ENCODE peak calls at places on chromosomes 2 and 18, in nine cellular contexts. Z is tibial nerve, U is breast epithelium, Y is gastrocnemius medialis, C is testis, E is heart left ventricle, S is transverse colon, P is spleen, H is right lobe of liver. L is an unnamed sample. For H3K4me1, the result is how much of the 10 kb centered on the place peaks cover.

GRCh38 chr2:105836341-105836740 is 91.6 kb downstream of the NCK2 start:
- DNase-seq in E (no peak), Y (no peak), Z (no peak), C (no peak), U (no peak), S (no peak), H (no peak), P (no peak), L (no peak)

GRCh38 chr2:230312638-230313037 is 14.4 kb upstream of the SP140L start:
- DNase-seq in U (no peak), Y (no peak), H (no peak), C (no peak), P (no peak), S (no peak), Z (no peak), E (no peak), L (no peak)

GRCh38 chr2:6866239-6866745 is 585 bp upstream of the CMPK2 start:
- DNase-seq in H (no peak), U (no peak), E (no peak), Y (no peak), S (peak), C (peak), P (peak), Z (no peak), L (peak)

GRCh38 chr2:225008935-225009334 is 33.3 kb downstream of the DOCK10 start:
- DNase-seq in H (no peak), P (no peak), U (no peak), Z (no peak), Y (no peak), E (no peak), C (no peak), S (no peak), L (no peak)

GRCh38 chr2:191296083-191297006 is 51.1 kb downstream of the MYO1B start:
- DNase-seq in C (no peak), Y (no peak), Z (no peak), S (no peak), P (no peak), H (no peak), E (no peak), U (no peak), L (no peak)

GRCh38 chr18:2991241-2991640 is 21.7 kb downstream of the LPIN2 start:
- DNase-seq in P (no peak), Z (no peak), E (no peak), H (no peak), S (no peak), C (no peak), Y (no peak), U (no peak), L (no peak)

GRCh38 chr18:74861154-74861553 is 263.5 kb downstream of the ZNF407 start:
- DNase-seq in Z (no peak), Y (no peak), C (no peak), U (no peak), E (no peak), P (no peak), H (no peak), S (no peak), L (no peak)

GRCh38 chr2:62050456-62051045 is 145.1 kb downstream of the COMMD1 start:
- DNase-seq in U (no peak), Y (no peak), C (no peak), S (no peak), Z (no peak), H (no peak), P (no peak), E (no peak), L (no peak)

GRCh38 chr2:241036397-241036963 is 38.1 kb downstream of the SNED1 start:
- DNase-seq in U (peak), S (peak), P (peak), Y (no peak), C (no peak), H (no peak), E (no peak), Z (no peak), L (peak)

GRCh38 chr18:55256568-55257289 is 297.5 kb upstream of the CCDC68 start:
- DNase-seq in C (no peak), Y (no peak), Z (no peak), U (no peak), S (no peak), P (no peak), E (no peak), H (no peak), L (no peak)

GRCh38 chr2:205166749-205167148 is 515.6 kb upstream of the NRP2 start:
- DNase-seq in S (no peak), Y (no peak), Z (no peak), U (no peak), P (no peak), E (peak), C (no peak), H (no peak), L (no peak)

GRCh38 chr2:104656496-104657310 is 197.2 kb upstream of the POU3F3 start:
- DNase-seq in H (no peak), E (no peak), Z (no peak), C (peak), U (no peak), Y (no peak), S (no peak), P (no peak), L (no peak)

GRCh38 chr2:13654416-13654815 is 937.7 kb downstream of the TRIB2 start:
- DNase-seq in U (no peak), P (no peak), E (no peak), Z (no peak), H (no peak), C (no peak), S (no peak), Y (no peak), L (no peak)

GRCh38 chr18:78939105-78939504 is 40.5 kb upstream of the SALL3 start:
- DNase-seq in C (no peak), S (no peak), P (no peak), U (no peak), H (no peak), Y (no peak), Z (no peak), E (no peak), L (no peak)

GRCh38 chr18:11909597-11910026 is 1.5 kb upstream of the MPPE1 start:
- DNase-seq in E (no peak), C (no peak), S (no peak), U (no peak), Z (no peak), Y (no peak), P (no peak), H (no peak), L (no peak)

GRCh38 chr2:150618215-150618905 is 130.9 kb upstream of the RND3 start:
- DNase-seq in S (no peak), P (no peak), C (no peak), Z (no peak), Y (no peak), U (no peak), E (no peak), H (no peak), L (no peak)

GRCh38 chr2:150388289-150388625 is 99.2 kb downstream of the RND3 start:
- DNase-seq in H (no peak), Y (no peak), P (no peak), S (no peak), Z (no peak), E (no peak), C (no peak), U (no peak), L (no peak)

GRCh38 chr2:184598313-184599053 is at the start of gene ZNF804A:
- DNase-seq in H (peak), C (peak), E (peak), Z (peak), U (no peak), P (peak), S (peak), Y (no peak), L (peak)

GRCh38 chr2:175698076-175698475 is 304.0 kb downstream of the LNPK start:
- DNase-seq in P (no peak), E (no peak), S (no peak), Y (no peak), Z (no peak), U (no peak), C (no peak), H (no peak), L (no peak)

GRCh38 chr2:44931177-44931795 is 10.2 kb upstream of the SIX3 start:
- DNase-seq in Z (no peak), E (no peak), C (no peak), P (no peak), H (no peak), S (no peak), Y (no peak), U (no peak), L (no peak)

GRCh38 chr2:160358051-160358450 is 135.6 kb downstream of the RBMS1 start:
- DNase-seq in H (no peak), U (no peak), C (no peak), E (no peak), Y (no peak), P (no peak), Z (no peak), S (no peak), L (no peak)

GRCh38 chr2:12719400-12720104 is 2.8 kb downstream of the TRIB2 start:
- DNase-seq in S (no peak), U (no peak), E (peak), P (no peak), C (no peak), H (no peak), Y (no peak), Z (no peak), L (no peak)

GRCh38 chr18:2914844-2915243 is 68.0 kb downstream of the EMILIN2 start:
- DNase-seq in Z (peak), C (peak), U (no peak), Y (no peak), E (no peak), H (no peak), S (no peak), P (no peak), L (peak)

GRCh38 chr2:146853741-146854444 is 990.9 kb upstream of the ACVR2A start:
- DNase-seq in Z (no peak), Y (no peak), C (no peak), S (no peak), P (no peak), E (no peak), H (no peak), U (no peak), L (no peak)

GRCh38 chr2:96960271-96960955 is 26.0 kb downstream of the FAM178B start:
- DNase-seq in Y (peak), U (peak), E (peak), P (peak), H (peak), Z (peak), C (peak), S (peak), L (peak)

GRCh38 chr18:43484710-43485109 is 207.4 kb upstream of the SYT4 start:
- DNase-seq in U (no peak), Y (no peak), C (no peak), Z (no peak), H (no peak), P (no peak), S (no peak), E (no peak), L (no peak)

GRCh38 chr2:95316466-95317122 is 19.4 kb downstream of the KCNIP3 start:
- DNase-seq in E (no peak), Z (no peak), P (peak), C (no peak), S (no peak), H (no peak), Y (no peak), U (no peak), L (no peak)

GRCh38 chr18:24009651-24010333 is 4.8 kb upstream of the TTC39C start:
- DNase-seq in E (no peak), C (no peak), P (no peak), S (no peak), U (no peak), Z (no peak), H (no peak), Y (no peak), L (peak)

GRCh38 chr2:64153811-64154210 is 9.6 kb upstream of the PELI1 start:
- DNase-seq in Y (no peak), H (no peak), Z (no peak), P (no peak), E (no peak), U (no peak), C (no peak), S (no peak), L (no peak)

GRCh38 chr2:224412064-224412921 is 10.4 kb upstream of the FAM124B start:
- DNase-seq in U (no peak), Z (no peak), E (no peak), P (no peak), C (no peak), Y (no peak), S (no peak), H (peak), L (no peak)

GRCh38 chr2:218022851-218023530 is 20.2 kb upstream of the TNS1 start:
- DNase-seq in Z (peak), Y (no peak), H (peak), E (peak), P (peak), S (no peak), C (no peak), U (peak), L (no peak)

GRCh38 chr2:218024336-218024735 is 21.5 kb upstream of the TNS1 start:
- DNase-seq in Y (no peak), S (peak), H (peak), Z (peak), U (peak), C (no peak), P (peak), E (peak), L (peak)

GRCh38 chr2:218024871-218025270 is 22.1 kb upstream of the TNS1 start:
- DNase-seq in E (peak), H (peak), S (no peak), U (peak), Z (peak), Y (no peak), P (peak), C (peak), L (peak)

GRCh38 chr2:218022131-218022850 is 19.5 kb upstream of the TNS1 start:
- DNase-seq in S (no peak), H (peak), U (no peak), Y (no peak), E (peak), Z (peak), P (peak), C (no peak), L (peak)

DNA sequence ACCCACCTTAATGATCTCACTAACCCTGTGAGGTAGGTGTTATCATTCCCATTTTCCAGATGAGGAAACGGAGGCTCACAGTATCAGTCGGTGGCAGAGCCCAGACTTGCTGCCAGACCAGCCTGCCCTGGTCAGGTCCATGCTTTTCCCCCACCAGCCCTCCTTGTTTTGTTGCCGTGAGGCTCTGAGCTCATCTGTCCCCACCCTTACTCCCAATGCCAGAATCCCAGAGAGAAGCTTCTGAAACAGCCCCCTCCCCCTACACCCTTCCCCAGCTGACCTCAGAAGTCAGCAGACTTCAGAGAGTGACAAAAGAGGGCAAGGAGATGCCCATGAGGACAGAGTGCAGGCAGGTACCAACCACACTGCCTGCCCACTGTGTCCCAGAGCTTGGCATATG is 20.8 kb upstream of the TNS1 start:
- DNase-seq in S (no peak), Z (peak), Y (no peak), E (peak), H (no peak), C (no peak), U (peak), P (peak), L (no peak)
- H3K4me1 ChIP-seq in S (under half), Z (under half), Y (half or more), E (under half), H (under half), C (under half), U (under half), P (under half), L (under half)

DNA sequence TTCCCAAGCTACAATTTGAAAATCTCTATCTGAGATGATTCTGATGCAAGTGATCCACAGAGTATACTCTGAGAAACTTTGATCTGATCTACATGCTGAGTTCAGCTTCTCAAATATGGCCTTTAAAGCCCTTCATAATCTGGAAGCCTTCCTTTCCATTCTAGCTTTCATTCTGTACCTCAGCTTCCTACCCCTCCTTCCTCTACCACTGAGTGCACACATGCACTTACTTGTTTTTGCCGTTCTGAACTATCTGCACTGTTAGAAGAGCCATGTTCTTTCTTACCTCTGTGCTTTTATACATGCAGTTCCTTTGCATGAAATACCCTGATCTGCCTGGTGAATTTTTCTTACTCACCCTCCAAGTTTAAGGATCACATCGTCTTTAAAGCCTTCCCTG is 25.0 kb downstream of the REL start:
- DNase-seq in Y (no peak), P (no peak), U (no peak), S (no peak), C (no peak), E (no peak), Z (no peak), H (no peak), L (no peak)
- TF ChIP-seq POLR2A in Y (no peak), P (no peak), U (no peak), S (no peak), C (no peak), E (no peak), Z (no peak), H (no peak), L (no peak)

GRCh38 chr2:102000813-102001766 is 9.3 kb downstream of the IL1R2 start:
- DNase-seq in S (no peak), Z (no peak), C (no peak), P (no peak), Y (no peak), U (no peak), H (peak), E (no peak), L (no peak)
- H3K4me3 ChIP-seq in S (no peak), Z (no peak), C (no peak), P (no peak), Y (no peak), U (no peak), H (no peak), E (no peak), L (no peak)

DNA sequence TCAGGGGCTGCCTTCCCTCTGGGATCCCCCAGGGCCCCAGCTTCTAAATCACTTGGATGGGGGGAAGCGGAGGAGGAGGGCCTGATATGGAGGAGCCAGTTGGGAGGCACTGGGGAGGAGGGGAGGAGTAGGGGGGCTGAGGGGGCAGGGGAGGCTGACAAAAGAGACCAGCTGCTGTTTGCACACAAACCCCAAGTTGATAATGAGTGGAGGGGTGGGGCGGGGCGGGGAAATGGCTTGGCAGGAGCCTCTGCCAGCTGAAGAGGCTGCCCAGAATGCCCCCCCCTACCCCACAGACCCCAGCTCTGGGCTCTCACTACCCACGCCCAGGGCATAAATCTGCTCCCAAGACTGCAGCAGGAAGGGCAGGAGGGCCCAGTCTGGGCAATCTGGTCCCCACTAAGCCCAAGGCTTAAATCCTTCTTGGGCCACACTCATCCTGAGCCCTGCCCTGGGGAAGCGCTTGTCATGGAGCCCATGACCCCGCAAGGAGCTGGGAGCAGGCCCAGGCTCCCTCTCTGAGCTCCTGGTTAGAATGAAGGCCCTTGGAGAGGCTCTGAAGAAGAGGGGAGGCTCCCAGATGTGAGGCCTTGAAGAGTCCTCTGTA is 24.9 kb upstream of the PTMA start:
- DNase-seq in S (no peak), Z (no peak), E (no peak), C (no peak), H (no peak), P (no peak), Y (no peak), U (no peak), L (no peak)
- H3K4me1 ChIP-seq in S (under half), Z (under half), E (under half), C (under half), H (under half), P (under half), Y (under half), U (under half), L (under half)

DNA sequence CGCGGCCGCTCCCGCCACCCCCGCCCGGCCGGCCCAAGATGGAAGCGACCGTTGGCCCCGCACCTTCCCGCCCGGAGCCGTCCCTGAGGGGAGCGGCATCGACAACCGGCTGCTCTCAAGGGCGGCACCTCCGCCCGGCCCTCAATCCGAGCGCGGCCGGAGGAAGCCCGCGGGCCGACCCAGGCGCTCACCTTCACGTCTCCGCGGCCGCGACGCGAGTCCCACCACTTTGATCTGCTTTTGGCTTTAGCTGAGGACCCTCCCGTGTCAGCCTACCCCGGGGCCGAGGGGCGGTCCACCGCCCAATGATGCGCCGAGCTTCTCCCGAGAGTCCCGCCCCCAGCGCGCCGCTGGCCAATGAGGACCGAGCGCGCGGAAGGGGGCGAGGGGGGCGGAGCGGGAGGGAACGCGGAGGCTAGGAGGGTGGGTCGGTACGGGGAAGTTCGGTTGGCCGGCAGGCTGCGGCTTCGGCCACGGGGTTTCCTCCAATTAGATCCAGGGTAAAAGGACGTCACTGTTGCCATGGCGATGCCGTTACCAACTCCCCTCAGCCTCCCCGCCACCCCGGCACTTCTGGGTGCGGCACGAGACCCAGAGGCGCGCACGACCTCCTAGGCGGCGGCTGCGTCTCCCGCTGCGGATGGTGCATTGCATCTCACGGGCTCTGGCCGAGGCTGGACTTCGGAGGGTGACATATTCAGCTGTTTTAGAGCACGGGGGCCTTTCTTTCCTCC is at the start of gene YWHAQ:
- DNase-seq in P (peak), Y (peak), Z (peak), S (peak), H (peak), U (peak), E (peak), C (peak), L (peak)
- TF ChIP-seq POLR2A in P (peak), Y (peak), Z (peak), S (peak), H (peak), U (peak), E (peak), C (peak), L (peak)

GRCh38 chr2:22817197-22817596 is 567.8 kb upstream of the KLHL29 start:
- DNase-seq in Z (no peak), C (peak), Y (no peak), U (peak), S (no peak), E (no peak), P (no peak), H (no peak), L (no peak)
- H3K4me3 ChIP-seq in Z (no peak), C (no peak), Y (no peak), U (no peak), S (no peak), E (no peak), P (no peak), H (no peak), L (no peak)

GRCh38 chr2:85215074-85216050 is 82.2 kb downstream of the TCF7L1 start:
- DNase-seq in Y (no peak), H (peak), E (no peak), C (no peak), S (peak), Z (no peak), P (no peak), U (peak), L (peak)
- H3K4me1 ChIP-seq in Y (under half), H (under half), E (under half), C (under half), S (under half), Z (under half), P (under half), U (under half), L (under half)